ENCODE peak calls at places on chromosomes 12 and 14, in four cellular contexts. A, N, P and L are unnamed samples.

GRCh38 chr14:86777950-86778602 is 1214.9 kb downstream of the GALC start:
- DNase-seq in P (no peak), A (no peak), N (no peak), L (no peak)

GRCh38 chr14:28242895-28243294 is 523.7 kb upstream of the FOXG1 start:
- DNase-seq in A (no peak), N (no peak), P (no peak), L (no peak)

GRCh38 chr14:91399868-91400640 is 17.6 kb downstream of the CCDC88C start:
- DNase-seq in N (no peak), P (peak), A (no peak), L (peak)

GRCh38 chr12:13563743-13564125 is 367.2 kb downstream of the EMP1 start:
- DNase-seq in N (no peak), P (no peak), A (no peak), L (no peak)

GRCh38 chr12:26239508-26240328 is 44.3 kb downstream of the SSPN start:
- DNase-seq in A (no peak), N (no peak), P (no peak), L (no peak)

GRCh38 chr12:98743362-98743953 is 98.4 kb downstream of the APAF1 start:
- DNase-seq in A (no peak), N (no peak), P (peak), L (no peak)

GRCh38 chr12:1131811-1132224 is 140.8 kb downstream of the ERC1 start:
- DNase-seq in A (no peak), P (peak), N (no peak), L (no peak)

GRCh38 chr12:132474237-132474741 is 15.7 kb upstream of the FBRSL1 start:
- DNase-seq in A (no peak), P (no peak), N (no peak), L (peak)

GRCh38 chr12:131112690-131113290 is 159.1 kb downstream of the ADGRD1 start:
- DNase-seq in P (no peak), N (no peak), A (no peak), L (peak)

GRCh38 chr12:47207005-47207717 is 127.4 kb upstream of the AMIGO2 start:
- DNase-seq in A (no peak), P (peak), N (no peak), L (peak)

GRCh38 chr12:27112891-27113290 is 30.5 kb upstream of the C12orf71 start:
- DNase-seq in N (no peak), P (no peak), A (no peak), L (no peak)

GRCh38 chr12:71250186-71250585 is 92.4 kb upstream of the TSPAN8 start:
- DNase-seq in A (no peak), P (no peak), N (no peak), L (no peak)

GRCh38 chr14:78606111-78606510 is 435.9 kb downstream of the NRXN3 start:
- DNase-seq in N (no peak), P (no peak), A (no peak), L (no peak)

GRCh38 chr12:80937391-80938238 is at the start of gene LIN7A:
- DNase-seq in P (peak), A (no peak), N (no peak), L (peak)